ENCODE peak calls at places on chromosomes 7 and 10, in six cellular contexts. T is LHCN-M2, Q is AG09309, N is mucosa of gallbladder, L is mesothelial cell of epicardium, X is RCC 7860. H is an unnamed sample.

GRCh38 chr10:72340510-72340895 is 14.2 kb downstream of the DNAJB12 start:
- DNase-seq in T (peak), Q (no peak), N (no peak), L (no peak), X (no peak), H (peak)

GRCh38 chr10:88314362-88314761 is 268.8 kb downstream of the RNLS start:
- DNase-seq in T (no peak), Q (no peak), N (no peak), L (no peak), X (no peak), H (no peak)

GRCh38 chr7:151039850-151040548 is 8.3 kb upstream of the ASIC3 start:
- DNase-seq in T (no peak), Q (no peak), N (no peak), L (no peak), X (no peak), H (no peak)

GRCh38 chr7:123661765-123662164 is 6.1 kb downstream of the LMOD2 start:
- DNase-seq in T (no peak), Q (no peak), N (no peak), L (no peak), X (no peak), H (no peak)

GRCh38 chr7:158284617-158285382 is 302.8 kb downstream of the PTPRN2 start:
- DNase-seq in T (no peak), Q (no peak), N (no peak), L (no peak), X (no peak), H (no peak)

GRCh38 chr7:27164381-27165088 is 802 bp downstream of the HOXA9 start:
- DNase-seq in T (no peak), Q (no peak), N (no peak), L (no peak), X (peak), H (peak)

GRCh38 chr7:15158141-15158810 is 255.7 kb upstream of the DGKB start:
- DNase-seq in T (no peak), Q (no peak), N (no peak), L (no peak), X (no peak), H (no peak)

GRCh38 chr10:28627102-28627501 is 50.2 kb upstream of the BAMBI start:
- DNase-seq in T (no peak), Q (no peak), N (no peak), L (no peak), X (no peak), H (no peak)

GRCh38 chr10:109062371-109062770 is 860.9 kb downstream of the XPNPEP1 start:
- DNase-seq in T (peak), Q (no peak), N (no peak), L (no peak), X (peak), H (no peak)

H was measured in left colon.